ENCODE peak calls at places on chromosome 3, in nine cellular contexts. H is sigmoid colon, P is tibial nerve, L is transverse colon, F is A549, C is breast epithelium, T is spleen, B is ovary, Q is Peyer's patch. W is an unnamed sample. For H3K4me1, the result is how much of the 10 kb centered on the place peaks cover.

GRCh38 chr3:108099203-108099602 is 8.4 kb upstream of the CD47 start:
- DNase-seq in H (no peak), P (no peak), L (no peak), F (no peak), C (no peak), T (no peak), B (no peak), Q (no peak), W (no peak)

GRCh38 chr3:42032693-42033349 is 58.3 kb upstream of the TRAK1 start:
- DNase-seq in H (peak), P (peak), L (peak), F (peak), C (peak), T (no peak), B (peak), Q (no peak), W (peak)

GRCh38 chr3:48990636-48991421 is 788 bp downstream of the P4HTM start:
- DNase-seq in H (no peak), P (no peak), L (peak), F (peak), C (no peak), T (no peak), B (no peak), Q (peak), W (no peak)

GRCh38 chr3:17149744-17150143 is 265.0 kb downstream of the PLCL2 start:
- DNase-seq in H (no peak), P (no peak), L (no peak), F (no peak), C (no peak), T (no peak), B (no peak), Q (no peak), W (no peak)

GRCh38 chr3:28906561-28907310 is 374.1 kb upstream of the RBMS3 start:
- DNase-seq in H (no peak), P (no peak), L (no peak), F (no peak), C (no peak), T (no peak), B (no peak), Q (no peak), W (no peak)

GRCh38 chr3:119401502-119402440 is 61.6 kb downstream of the TMEM39A start:
- DNase-seq in H (no peak), P (no peak), L (no peak), F (no peak), C (no peak), T (no peak), B (no peak), Q (no peak), W (peak)

GRCh38 chr3:48372377-48372770 is 355 bp downstream of the FBXW12 start:
- DNase-seq in H (no peak), P (no peak), L (no peak), F (no peak), C (no peak), T (no peak), B (no peak), Q (no peak), W (no peak)

GRCh38 chr3:10228248-10228950 is 19.9 kb upstream of the TATDN2 start:
- DNase-seq in H (no peak), P (no peak), L (no peak), F (no peak), C (no peak), T (no peak), B (no peak), Q (no peak), W (no peak)

GRCh38 chr3:62688050-62688449 is 187.2 kb downstream of the CADPS start:
- DNase-seq in H (no peak), P (no peak), L (no peak), F (no peak), C (no peak), T (no peak), B (no peak), Q (no peak), W (no peak)

GRCh38 chr3:33438284-33438668 is 1.9 kb downstream of the UBP1 start:
- DNase-seq in H (no peak), P (no peak), L (no peak), F (peak), C (no peak), T (no peak), B (no peak), Q (no peak), W (no peak)

GRCh38 chr3:54578417-54578816 is 349.4 kb downstream of the LRTM1 start:
- DNase-seq in H (no peak), P (no peak), L (no peak), F (no peak), C (no peak), T (no peak), B (no peak), Q (no peak), W (peak)

GRCh38 chr3:148750296-148750695 is 52.6 kb downstream of the AGTR1 start:
- DNase-seq in H (no peak), P (no peak), L (no peak), F (no peak), C (no peak), T (no peak), B (no peak), Q (no peak), W (no peak)

GRCh38 chr3:42762046-42762724 is 10.9 kb downstream of the CCDC13 start:
- DNase-seq in H (no peak), P (no peak), L (no peak), F (no peak), C (no peak), T (no peak), B (no peak), Q (no peak), W (peak)

GRCh38 chr3:23580337-23580736 is 225.4 kb upstream of the UBE2E1 start:
- DNase-seq in H (no peak), P (no peak), L (no peak), F (peak), C (no peak), T (no peak), B (no peak), Q (no peak), W (no peak)

GRCh38 chr3:124115965-124116364 is 124.0 kb upstream of the ROPN1 start:
- DNase-seq in H (no peak), P (no peak), L (no peak), F (no peak), C (no peak), T (no peak), B (no peak), Q (no peak), W (no peak)

GRCh38 chr3:264394-265156 is 68.0 kb downstream of the CHL1 start:
- DNase-seq in H (no peak), P (no peak), L (no peak), F (peak), C (no peak), T (no peak), B (no peak), Q (no peak), W (no peak)

GRCh38 chr3:176141837-176142236 is 1055.4 kb downstream of the TBL1XR1 start:
- DNase-seq in H (no peak), P (no peak), L (no peak), F (no peak), C (no peak), T (no peak), B (no peak), Q (no peak), W (no peak)

GRCh38 chr3:71128951-71129350 is 454.6 kb downstream of the FOXP1 start:
- DNase-seq in H (no peak), P (no peak), L (no peak), F (no peak), C (no peak), T (no peak), B (no peak), Q (no peak), W (no peak)

GRCh38 chr3:71130516-71131384 is 452.8 kb downstream of the FOXP1 start:
- DNase-seq in H (peak), P (peak), L (peak), F (peak), C (peak), T (peak), B (peak), Q (peak), W (peak)

GRCh38 chr3:71131893-71132314 is 451.6 kb downstream of the FOXP1 start:
- DNase-seq in H (no peak), P (no peak), L (no peak), F (no peak), C (no peak), T (no peak), B (peak), Q (no peak), W (no peak)

GRCh38 chr3:71131385-71131871 is 452.1 kb downstream of the FOXP1 start:
- DNase-seq in H (no peak), P (no peak), L (no peak), F (no peak), C (no peak), T (no peak), B (no peak), Q (no peak), W (no peak)

DNA sequence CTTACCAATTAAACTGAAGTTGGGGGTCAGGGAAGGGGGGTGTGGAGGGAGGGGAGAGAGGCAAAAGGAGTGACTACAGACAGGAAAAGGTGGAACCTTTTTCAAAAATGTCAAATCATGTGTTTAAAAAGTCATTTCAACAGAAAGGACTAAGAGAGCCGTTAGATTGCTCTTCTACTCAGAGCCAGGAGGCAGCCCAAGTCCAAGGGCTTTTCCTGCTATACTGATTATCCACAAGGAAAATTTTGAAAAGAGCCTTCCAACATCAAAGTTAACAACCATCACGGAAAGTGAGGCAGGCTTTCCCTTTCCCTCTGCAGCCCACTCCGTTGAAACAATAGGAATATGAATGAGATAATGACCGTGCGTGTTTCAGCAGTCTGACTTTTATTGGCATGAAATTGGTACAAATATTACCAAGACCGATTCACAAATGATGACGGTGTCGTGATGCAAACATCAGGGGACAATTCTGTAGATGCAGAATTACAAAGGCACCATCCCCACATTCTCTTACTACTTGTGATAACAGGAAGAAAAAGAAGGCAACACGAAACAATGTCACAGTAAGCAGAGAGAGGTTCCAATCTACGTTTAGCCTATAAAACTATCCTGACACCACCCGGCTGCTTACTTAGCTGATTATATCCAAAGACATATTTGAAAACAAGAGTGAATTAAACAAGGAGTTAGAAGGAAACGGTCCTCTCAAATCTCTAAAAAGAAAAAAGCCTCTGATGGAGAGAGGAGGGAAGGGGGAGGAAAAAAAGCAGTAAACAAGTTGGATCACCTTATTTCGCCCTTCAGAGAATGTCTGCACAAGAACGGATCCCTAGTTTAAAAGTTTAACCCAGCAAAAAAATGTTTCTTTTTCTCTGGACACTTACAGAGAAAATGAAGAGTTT is 453.7 kb downstream of the FOXP1 start:
- DNase-seq in H (no peak), P (no peak), L (no peak), F (peak), C (no peak), T (no peak), B (peak), Q (no peak), W (no peak)
- TF ChIP-seq POLR2A in H (no peak), P (peak), L (peak), F (no peak), C (no peak), T (no peak), B (no peak), Q (no peak), W (no peak)

DNA sequence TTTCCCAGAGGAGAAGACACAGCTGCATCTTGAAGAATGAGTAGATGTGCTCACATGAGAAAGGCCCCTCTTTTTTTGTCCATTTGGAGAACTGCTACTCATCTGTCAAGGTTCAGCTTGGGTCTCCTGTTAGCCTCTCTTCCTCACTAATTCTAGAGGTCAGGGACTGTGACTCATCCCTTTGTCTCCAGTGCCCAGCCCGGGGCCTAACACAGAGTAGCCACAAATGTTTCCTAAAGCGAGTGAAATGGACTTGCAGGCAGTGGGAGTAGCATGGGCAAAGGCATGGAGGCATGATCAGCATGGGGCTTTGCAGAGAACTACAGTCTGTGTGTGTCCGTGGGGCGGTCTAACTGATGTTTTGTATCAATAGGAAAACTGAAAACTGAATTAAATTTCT is 33.9 kb upstream of the MRPS22 start:
- DNase-seq in H (no peak), P (no peak), L (no peak), F (peak), C (no peak), T (no peak), B (no peak), Q (no peak), W (no peak)
- H3K27ac ChIP-seq in H (no peak), P (no peak), L (no peak), F (peak), C (no peak), T (no peak), B (no peak), Q (no peak), W (no peak)

DNA sequence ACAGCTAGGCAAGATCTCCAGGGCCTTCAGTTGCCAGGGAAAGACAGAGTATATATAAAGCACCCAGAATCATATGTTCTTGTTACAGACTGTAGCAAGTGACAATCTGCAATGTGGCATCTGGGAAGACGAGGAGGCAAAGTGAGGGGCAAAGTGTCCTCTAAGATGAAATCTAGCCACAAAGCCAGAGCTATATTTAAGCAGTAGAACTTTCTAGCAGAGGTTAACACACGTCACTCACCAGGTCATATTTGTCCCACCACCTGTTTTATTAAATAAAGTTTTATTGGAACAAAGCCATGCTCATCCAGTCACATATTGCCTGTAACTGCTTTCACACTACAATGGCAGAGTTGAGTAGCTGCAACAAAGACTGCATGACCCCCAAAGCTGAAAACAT is 51.5 kb downstream of the PDZRN3 start:
- DNase-seq in H (no peak), P (no peak), L (no peak), F (no peak), C (no peak), T (no peak), B (no peak), Q (no peak), W (no peak)
- H3K4me1 ChIP-seq in H (under half), P (under half), L (under half), F (under half), C (under half), T (under half), B (under half), Q (under half), W (half or more)

GRCh38 chr3:146557745-146558144 is 13.3 kb upstream of the PLSCR1 start:
- DNase-seq in H (no peak), P (no peak), L (no peak), F (no peak), C (no peak), T (no peak), B (no peak), Q (no peak), W (no peak)

GRCh38 chr3:146554168-146554760 is 9.9 kb upstream of the PLSCR1 start:
- DNase-seq in H (no peak), P (no peak), L (no peak), F (no peak), C (no peak), T (no peak), B (no peak), Q (no peak), W (no peak)

GRCh38 chr3:146559388-146559787 is 15.0 kb upstream of the PLSCR1 start:
- DNase-seq in H (no peak), P (no peak), L (no peak), F (no peak), C (no peak), T (no peak), B (no peak), Q (no peak), W (no peak)

GRCh38 chr3:146558811-146559210 is 14.4 kb upstream of the PLSCR1 start:
- DNase-seq in H (no peak), P (no peak), L (no peak), F (no peak), C (no peak), T (no peak), B (no peak), Q (no peak), W (no peak)

DNA sequence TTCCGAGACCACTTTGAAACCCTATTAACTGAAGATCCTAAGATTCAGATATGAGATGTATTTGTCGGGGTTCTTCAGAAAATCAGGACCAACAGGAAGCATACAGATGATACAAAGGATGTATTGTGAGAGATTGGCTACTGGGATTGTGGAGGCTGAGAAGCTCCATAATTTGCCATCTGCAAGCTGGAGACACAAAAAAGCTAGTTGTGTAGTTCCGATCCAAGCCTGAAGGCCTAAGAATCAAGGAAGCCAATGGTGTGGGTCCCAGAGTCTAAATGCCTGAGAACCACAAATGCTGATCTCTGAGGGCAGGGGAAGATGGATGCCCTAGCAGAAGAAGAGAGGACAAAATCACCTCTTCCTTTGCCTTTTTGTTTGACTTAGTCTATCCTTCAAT is 10.9 kb upstream of the PLSCR1 start:
- DNase-seq in H (no peak), P (no peak), L (no peak), F (no peak), C (no peak), T (no peak), B (no peak), Q (no peak), W (no peak)
- TF ChIP-seq POLR2A in H (no peak), P (no peak), L (no peak), F (no peak), C (no peak), T (no peak), B (no peak), Q (no peak), W (no peak)

DNA sequence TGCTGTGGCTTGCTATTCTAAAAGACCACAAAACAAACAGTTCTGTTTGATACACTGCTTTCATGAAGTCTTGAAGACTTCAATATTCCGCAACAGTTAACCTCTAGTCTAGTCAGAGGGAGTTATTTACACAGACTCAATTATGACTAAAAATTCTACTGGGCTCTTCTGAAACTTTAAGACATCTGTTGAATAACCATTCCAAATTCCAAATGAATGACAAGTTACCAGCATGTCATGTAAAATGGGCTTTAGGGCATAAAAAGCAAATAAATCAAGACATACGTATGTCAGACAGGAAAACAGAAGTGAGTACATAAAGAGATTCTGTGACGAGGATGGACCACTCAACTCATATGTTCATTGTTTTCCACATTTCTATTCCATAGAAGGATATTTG is 93.9 kb downstream of the PLOD2 start:
- DNase-seq in H (no peak), P (no peak), L (no peak), F (peak), C (no peak), T (no peak), B (no peak), Q (no peak), W (no peak)
- H3K27ac ChIP-seq in H (no peak), P (no peak), L (no peak), F (no peak), C (no peak), T (no peak), B (no peak), Q (no peak), W (peak)

W was measured in esophagus muscularis mucosa.